ENCODE peak calls at places on chromosomes 13 and 19, in six cellular contexts. One of them, this sample, is unnamed.

GRCh38 chr19:18763674-18764590 is 27.2 kb downstream of the COMP start:
- DNase-seq in sigmoid colon: no peak
- DNase-seq in activated naive CD8-positive, alpha-beta T cell treated with anti-CD3 and anti-CD28 coated beads for 36 hours: no peak
- DNase-seq in mesothelial cell of epicardium: no peak
- DNase-seq in fibroblast of gingiva: peak; percentile 44
- DNase-seq in pancreas: no peak
- DNase-seq in this sample: no peak

GRCh38 chr19:13079542-13079986 is 23.1 kb downstream of the LYL1 start:
- DNase-seq in sigmoid colon: peak; percentile 90
- DNase-seq in activated naive CD8-positive, alpha-beta T cell treated with anti-CD3 and anti-CD28 coated beads for 36 hours: no peak
- DNase-seq in mesothelial cell of epicardium: no peak
- DNase-seq in fibroblast of gingiva: peak; percentile 86
- DNase-seq in pancreas: no peak
- DNase-seq in this sample: no peak

GRCh38 chr19:19423322-19423721 is 17.8 kb downstream of the GATAD2A start:
- DNase-seq in sigmoid colon: no peak
- DNase-seq in activated naive CD8-positive, alpha-beta T cell treated with anti-CD3 and anti-CD28 coated beads for 36 hours: no peak
- DNase-seq in mesothelial cell of epicardium: no peak
- DNase-seq in fibroblast of gingiva: no peak
- DNase-seq in pancreas: no peak
- DNase-seq in this sample: no peak

GRCh38 chr19:34655651-34656050 is 21.3 kb downstream of the SCGB2B2 start:
- DNase-seq in sigmoid colon: no peak
- DNase-seq in activated naive CD8-positive, alpha-beta T cell treated with anti-CD3 and anti-CD28 coated beads for 36 hours: no peak
- DNase-seq in mesothelial cell of epicardium: no peak
- DNase-seq in fibroblast of gingiva: no peak
- DNase-seq in pancreas: no peak
- DNase-seq in this sample: no peak

GRCh38 chr19:21483589-21484170 is 21.7 kb upstream of the ZNF429 start:
- DNase-seq in sigmoid colon: peak; percentile 76
- DNase-seq in activated naive CD8-positive, alpha-beta T cell treated with anti-CD3 and anti-CD28 coated beads for 36 hours: peak; percentile 61
- DNase-seq in mesothelial cell of epicardium: no peak
- DNase-seq in fibroblast of gingiva: no peak
- DNase-seq in pancreas: peak; percentile 25
- DNase-seq in this sample: no peak

GRCh38 chr19:18933297-18933696 is 7.7 kb downstream of the HOMER3 start:
- DNase-seq in sigmoid colon: no peak
- DNase-seq in activated naive CD8-positive, alpha-beta T cell treated with anti-CD3 and anti-CD28 coated beads for 36 hours: no peak
- DNase-seq in mesothelial cell of epicardium: no peak
- DNase-seq in fibroblast of gingiva: no peak
- DNase-seq in pancreas: no peak
- DNase-seq in this sample: no peak

GRCh38 chr19:29571181-29571580 is 34.9 kb upstream of the POP4 start:
- DNase-seq in sigmoid colon: no peak
- DNase-seq in activated naive CD8-positive, alpha-beta T cell treated with anti-CD3 and anti-CD28 coated beads for 36 hours: no peak
- DNase-seq in mesothelial cell of epicardium: no peak
- DNase-seq in fibroblast of gingiva: no peak
- DNase-seq in pancreas: no peak
- DNase-seq in this sample: peak; percentile 26

GRCh38 chr19:10718205-10719196 is 622 bp downstream of the DNM2 start:
- DNase-seq in sigmoid colon: no peak
- DNase-seq in activated naive CD8-positive, alpha-beta T cell treated with anti-CD3 and anti-CD28 coated beads for 36 hours: peak; percentile 68
- DNase-seq in mesothelial cell of epicardium: peak; percentile 70
- DNase-seq in fibroblast of gingiva: peak; percentile 32
- DNase-seq in pancreas: peak; percentile 36
- DNase-seq in this sample: peak; percentile 92

GRCh38 chr13:79434578-79434977 is 28.5 kb upstream of the RBM26 start:
- DNase-seq in sigmoid colon: no peak
- DNase-seq in activated naive CD8-positive, alpha-beta T cell treated with anti-CD3 and anti-CD28 coated beads for 36 hours: no peak
- DNase-seq in mesothelial cell of epicardium: no peak
- DNase-seq in fibroblast of gingiva: no peak
- DNase-seq in pancreas: no peak
- DNase-seq in this sample: no peak